ENCODE peak calls at places on chromosomes 7 and 10, in eight cellular contexts. One of them, this sample, is unnamed.

GRCh38 chr7:102318482-102318971 is 31.9 kb downstream of the SH2B2 start:
- DNase-seq in HCT116: peak; percentile 48
- DNase-seq in GM12878: no peak
- DNase-seq in H1: no peak
- DNase-seq in HepG2: no peak
- DNase-seq in endothelial cell of umbilical vein: peak; percentile 65
- DNase-seq in K562: peak; percentile 37
- DNase-seq in SK-N-MC: no peak
- DNase-seq in this sample: no peak

GRCh38 chr10:46325021-46325420 is 38.2 kb downstream of the ANTXRL start:
- DNase-seq in endothelial cell of umbilical vein: no peak
- DNase-seq in H1: no peak
- DNase-seq in GM12878: no peak
- DNase-seq in SK-N-MC: no peak
- DNase-seq in HepG2: no peak
- DNase-seq in K562: peak; percentile 48
- DNase-seq in HCT116: no peak
- DNase-seq in this sample: peak; percentile 35

GRCh38 chr7:17814058-17814457 is 126.2 kb downstream of the SNX13 start:
- DNase-seq in K562: no peak
- DNase-seq in H1: no peak
- DNase-seq in endothelial cell of umbilical vein: no peak
- DNase-seq in GM12878: no peak
- DNase-seq in HCT116: no peak
- DNase-seq in HepG2: peak; percentile 61
- DNase-seq in SK-N-MC: no peak
- DNase-seq in this sample: no peak

GRCh38 chr10:113585949-113586348 is 33.1 kb downstream of the HABP2 start:
- DNase-seq in HepG2: peak; percentile 7
- DNase-seq in endothelial cell of umbilical vein: no peak
- DNase-seq in SK-N-MC: no peak
- DNase-seq in K562: peak; percentile 11
- DNase-seq in H1: no peak
- DNase-seq in GM12878: no peak
- DNase-seq in HCT116: no peak
- DNase-seq in this sample: no peak

GRCh38 chr10:123999261-123999660 is 94.1 kb downstream of the CHST15 start:
- DNase-seq in H1: no peak
- DNase-seq in SK-N-MC: no peak
- DNase-seq in HepG2: no peak
- DNase-seq in K562: no peak
- DNase-seq in endothelial cell of umbilical vein: no peak
- DNase-seq in GM12878: no peak
- DNase-seq in HCT116: no peak
- DNase-seq in this sample: peak; percentile 24

GRCh38 chr10:108051218-108051617 is 886.7 kb upstream of the SORCS1 start:
- DNase-seq in H1: no peak
- DNase-seq in SK-N-MC: no peak
- DNase-seq in HCT116: no peak
- DNase-seq in K562: no peak
- DNase-seq in endothelial cell of umbilical vein: no peak
- DNase-seq in GM12878: no peak
- DNase-seq in HepG2: no peak
- DNase-seq in this sample: no peak

GRCh38 chr7:152462995-152463713 is 27.4 kb upstream of the KMT2C start:
- DNase-seq in endothelial cell of umbilical vein: no peak
- DNase-seq in H1: no peak
- DNase-seq in GM12878: no peak
- DNase-seq in K562: no peak
- DNase-seq in HepG2: no peak
- DNase-seq in SK-N-MC: no peak
- DNase-seq in HCT116: no peak
- DNase-seq in this sample: peak; percentile 82

GRCh38 chr7:2566348-2566889 is 7.6 kb downstream of the IQCE start:
- DNase-seq in HCT116: no peak
- DNase-seq in GM12878: no peak
- DNase-seq in SK-N-MC: no peak
- DNase-seq in H1: no peak
- DNase-seq in K562: no peak
- DNase-seq in endothelial cell of umbilical vein: no peak
- DNase-seq in HepG2: no peak
- DNase-seq in this sample: no peak

GRCh38 chr7:1240917-1241509 is 8.3 kb downstream of the UNCX start:
- DNase-seq in endothelial cell of umbilical vein: no peak
- DNase-seq in GM12878: no peak
- DNase-seq in K562: no peak
- DNase-seq in HepG2: no peak
- DNase-seq in H1: no peak
- DNase-seq in HCT116: no peak
- DNase-seq in SK-N-MC: no peak
- DNase-seq in this sample: peak; percentile 79

GRCh38 chr7:20598479-20599419 is 16.7 kb upstream of the ABCB5 start:
- DNase-seq in HCT116: peak; percentile 48
- DNase-seq in HepG2: peak; percentile 35
- DNase-seq in H1: no peak
- DNase-seq in endothelial cell of umbilical vein: peak; percentile 95
- DNase-seq in GM12878: peak; percentile 43
- DNase-seq in K562: peak; percentile 27
- DNase-seq in SK-N-MC: peak; percentile 45
- DNase-seq in this sample: peak; percentile 75

GRCh38 chr10:123451607-123452245 is 214.4 kb upstream of the GPR26 start:
- DNase-seq in SK-N-MC: no peak
- DNase-seq in endothelial cell of umbilical vein: no peak
- DNase-seq in HCT116: no peak
- DNase-seq in H1: no peak
- DNase-seq in K562: peak; percentile 17
- DNase-seq in GM12878: no peak
- DNase-seq in HepG2: peak; percentile 13
- DNase-seq in this sample: no peak

GRCh38 chr7:145082366-145083240 is 246.8 kb upstream of the TPK1 start:
- DNase-seq in GM12878: no peak
- DNase-seq in HCT116: no peak
- DNase-seq in SK-N-MC: peak; percentile 55
- DNase-seq in K562: no peak
- DNase-seq in H1: no peak
- DNase-seq in HepG2: no peak
- DNase-seq in endothelial cell of umbilical vein: no peak
- DNase-seq in this sample: peak; percentile 10

GRCh38 chr7:30142710-30143109 is 7.9 kb downstream of the MTURN start:
- DNase-seq in HepG2: peak; percentile 53
- DNase-seq in endothelial cell of umbilical vein: peak; percentile 58
- DNase-seq in K562: no peak
- DNase-seq in SK-N-MC: no peak
- DNase-seq in GM12878: no peak
- DNase-seq in H1: no peak
- DNase-seq in HCT116: peak; percentile 39
- DNase-seq in this sample: no peak
- TF ChIP-seq POLR2AphosphoS5 in HepG2: no peak
- TF ChIP-seq POLR2AphosphoS5 in endothelial cell of umbilical vein: no peak
- TF ChIP-seq POLR2AphosphoS5 in K562: no peak
- TF ChIP-seq POLR2AphosphoS5 in SK-N-MC: no peak
- TF ChIP-seq POLR2AphosphoS5 in GM12878: no peak
- TF ChIP-seq POLR2AphosphoS5 in H1: no peak
- TF ChIP-seq POLR2AphosphoS5 in HCT116: no peak
- TF ChIP-seq POLR2AphosphoS5 in this sample: no peak

DNA sequence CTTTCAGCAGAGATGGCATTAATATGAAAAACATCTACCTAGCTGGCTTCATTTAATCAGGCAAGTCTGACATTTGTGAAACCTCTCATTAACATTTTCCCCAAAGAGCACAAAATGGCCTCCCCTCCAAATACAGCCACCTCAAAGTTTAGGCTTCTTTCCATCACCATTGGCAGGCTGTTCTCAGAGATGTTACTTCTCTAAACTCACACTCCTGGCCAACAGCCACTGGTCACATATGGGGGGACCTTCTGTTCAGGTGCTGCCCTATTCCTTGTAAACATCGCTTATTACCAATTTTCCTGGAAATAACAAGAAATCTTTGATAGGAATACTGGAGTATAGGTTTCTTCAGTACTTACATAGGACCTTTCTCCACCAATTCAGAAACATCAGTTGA is 69.5 kb downstream of the GBF1 start:
- DNase-seq in SK-N-MC: no peak
- DNase-seq in H1: no peak
- DNase-seq in GM12878: no peak
- DNase-seq in K562: no peak
- DNase-seq in endothelial cell of umbilical vein: no peak
- DNase-seq in HCT116: no peak
- DNase-seq in HepG2: no peak
- DNase-seq in this sample: no peak
- H3K27ac ChIP-seq in SK-N-MC: no peak overlapping the region
- H3K27ac ChIP-seq in H1: no peak overlapping the region
- H3K27ac ChIP-seq in GM12878: no peak overlapping the region
- H3K27ac ChIP-seq in K562: no peak overlapping the region
- H3K27ac ChIP-seq in endothelial cell of umbilical vein: no peak overlapping the region
- H3K27ac ChIP-seq in HCT116: no peak overlapping the region
- H3K27ac ChIP-seq in HepG2: no peak overlapping the region
- H3K27ac ChIP-seq in this sample: no peak overlapping the region

GRCh38 chr7:137129025-137129424 is 214.5 kb downstream of the PTN start:
- DNase-seq in HCT116: no peak
- DNase-seq in GM12878: no peak
- DNase-seq in SK-N-MC: no peak
- DNase-seq in K562: no peak
- DNase-seq in HepG2: no peak
- DNase-seq in endothelial cell of umbilical vein: no peak
- DNase-seq in H1: no peak
- DNase-seq in this sample: no peak
- TF ChIP-seq EZH2 in HCT116: no peak
- TF ChIP-seq EZH2 in GM12878: no peak
- TF ChIP-seq EZH2 in SK-N-MC: no peak
- TF ChIP-seq EZH2 in K562: no peak
- TF ChIP-seq EZH2 in HepG2: no peak
- TF ChIP-seq EZH2 in endothelial cell of umbilical vein: no peak
- TF ChIP-seq EZH2 in H1: no peak
- TF ChIP-seq EZH2 in this sample: no peak

GRCh38 chr7:100835903-100836811 is 8.8 kb upstream of the EPHB4 start:
- DNase-seq in H1: peak; percentile 96
- DNase-seq in endothelial cell of umbilical vein: peak; percentile 87
- DNase-seq in K562: peak; percentile 39
- DNase-seq in GM12878: no peak
- DNase-seq in HepG2: no peak
- DNase-seq in SK-N-MC: no peak
- DNase-seq in HCT116: no peak
- DNase-seq in this sample: peak; percentile 98
- TF ChIP-seq POLR2AphosphoS5 in H1: peak; percentile 55
- TF ChIP-seq POLR2AphosphoS5 in endothelial cell of umbilical vein: peak; percentile 68
- TF ChIP-seq POLR2AphosphoS5 in K562: no peak
- TF ChIP-seq POLR2AphosphoS5 in GM12878: no peak
- TF ChIP-seq POLR2AphosphoS5 in HepG2: no peak
- TF ChIP-seq POLR2AphosphoS5 in SK-N-MC: peak; percentile 89
- TF ChIP-seq POLR2AphosphoS5 in HCT116: no peak
- TF ChIP-seq POLR2AphosphoS5 in this sample: peak; percentile 77

DNA sequence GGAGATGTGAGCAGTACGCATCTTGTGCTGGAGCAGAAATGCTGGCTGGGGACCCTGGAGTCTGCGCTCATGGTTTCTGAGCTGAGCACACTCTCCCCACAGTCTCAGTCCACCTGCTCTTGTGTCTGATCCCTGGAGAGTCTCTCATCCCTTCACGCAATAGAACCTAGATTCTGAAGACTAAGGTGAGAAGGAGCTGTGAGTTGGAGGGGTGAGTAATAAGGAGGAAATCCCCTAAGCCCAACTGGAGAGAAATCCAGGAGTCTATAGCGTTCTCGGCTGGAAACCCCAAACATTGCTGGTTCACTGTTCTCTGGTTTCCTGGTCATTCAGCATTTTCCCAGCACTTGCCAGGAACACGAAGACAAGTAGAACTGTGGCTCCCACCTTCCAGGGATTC is 68.3 kb upstream of the SMNDC1 start:
- DNase-seq in HCT116: no peak
- DNase-seq in GM12878: no peak
- DNase-seq in HepG2: no peak
- DNase-seq in K562: no peak
- DNase-seq in H1: no peak
- DNase-seq in SK-N-MC: no peak
- DNase-seq in endothelial cell of umbilical vein: no peak
- DNase-seq in this sample: no peak
- H3K27ac ChIP-seq in HCT116: no peak overlapping the region
- H3K27ac ChIP-seq in GM12878: no peak overlapping the region
- H3K27ac ChIP-seq in HepG2: no peak overlapping the region
- H3K27ac ChIP-seq in K562: no peak overlapping the region
- H3K27ac ChIP-seq in H1: no peak overlapping the region
- H3K27ac ChIP-seq in SK-N-MC: no peak overlapping the region
- H3K27ac ChIP-seq in endothelial cell of umbilical vein: no peak overlapping the region
- H3K27ac ChIP-seq in this sample: no peak overlapping the region

This sample was measured in GM23338.